ENCODE peak calls at places on chromosomes 2 and 18, in nine cellular contexts. W is astrocyte of the hippocampus, V is ovary, M is LoVo, R is anterior cingulate cortex, U is left cardiac atrium, O is NCI-H748 treated with DMSO at 0.1 percent for 48 hours, K is PC-3, H is T-cell. T is an unnamed sample.

GRCh38 chr18:79570266-79571201 is 109.1 kb upstream of the CTDP1 start:
- DNase-seq in O (no peak), M (no peak), V (peak; percentile 13), R (no peak), U (no peak), H (no peak), W (peak; percentile 88), K (no peak), T (no peak)

GRCh38 chr2:105454801-105455485 is 56.1 kb upstream of the FHL2 start:
- DNase-seq in H (no peak), R (no peak), K (peak; percentile 94), O (no peak), V (no peak), W (peak; percentile 84), U (peak; percentile 44), M (peak; percentile 88), T (peak; percentile 61)

GRCh38 chr2:9074930-9075329 is 71.4 kb upstream of the MBOAT2 start:
- DNase-seq in O (peak; percentile 35), M (peak; percentile 10), W (no peak), K (no peak), H (no peak), U (no peak), R (no peak), V (no peak), T (no peak)

GRCh38 chr2:195652916-195653315 is 4.1 kb upstream of the SLC39A10 start:
- DNase-seq in H (no peak), V (no peak), R (no peak), U (no peak), W (no peak), O (no peak), M (no peak), K (no peak), T (no peak)

GRCh38 chr2:166792808-166793207 is 95.5 kb upstream of the XIRP2 start:
- DNase-seq in H (no peak), O (no peak), M (no peak), V (no peak), K (no peak), W (no peak), R (no peak), U (no peak), T (no peak)

GRCh38 chr2:28407131-28407975 is 14.7 kb downstream of the FOSL2 start:
- DNase-seq in H (no peak), O (no peak), U (no peak), R (no peak), W (no peak), M (no peak), K (no peak), V (peak; percentile 15), T (no peak)

GRCh38 chr2:215032153-215032552 is 106.3 kb downstream of the ABCA12 start:
- DNase-seq in V (no peak), M (no peak), W (no peak), K (no peak), H (no peak), R (no peak), U (no peak), O (no peak), T (no peak)

GRCh38 chr2:160062283-160063005 is at the start of gene PLA2R1:
- DNase-seq in H (no peak), W (peak; percentile 76), U (peak; percentile 59), V (peak; percentile 68), K (peak; percentile 60), O (no peak), R (peak; percentile 12), M (peak; percentile 81), T (peak; percentile 67)

GRCh38 chr2:95061601-95062183 is 36.2 kb downstream of the MAL start:
- DNase-seq in M (no peak), O (no peak), W (no peak), V (no peak), K (no peak), U (no peak), R (no peak), H (no peak), T (no peak)

GRCh38 chr2:157331696-157332095 is 6.1 kb upstream of the ERMN start:
- DNase-seq in H (no peak), U (no peak), W (no peak), O (no peak), R (no peak), K (no peak), V (no peak), M (no peak), T (no peak)

GRCh38 chr2:108412995-108413726 is 35.4 kb downstream of the SULT1C4 start:
- DNase-seq in W (peak; percentile 87), K (peak; percentile 98), H (no peak), V (no peak), R (no peak), O (no peak), M (peak; percentile 86), U (no peak), T (peak; percentile 39)

GRCh38 chr18:24460388-24460787 is at the start of gene HRH4:
- DNase-seq in W (no peak), U (no peak), H (no peak), K (no peak), R (no peak), O (no peak), V (no peak), M (no peak), T (no peak)

GRCh38 chr18:62514570-62514969 is 8.3 kb upstream of the ZCCHC2 start:
- DNase-seq in V (no peak), R (no peak), K (no peak), O (no peak), H (no peak), M (no peak), W (no peak), U (no peak), T (no peak)

GRCh38 chr2:205822578-205822977 is 140.3 kb downstream of the NRP2 start:
- DNase-seq in O (no peak), M (no peak), H (no peak), U (no peak), V (no peak), W (peak; percentile 75), R (no peak), K (peak; percentile 25), T (no peak)

GRCh38 chr2:133420748-133421147 is 147.5 kb downstream of the NCKAP5 start:
- DNase-seq in W (no peak), U (no peak), M (no peak), O (no peak), K (no peak), H (no peak), R (no peak), V (no peak), T (no peak)

T was measured in hepatocyte.